ENCODE peak calls at places on chromosomes 2 and 18, in nine cellular contexts. G is A549; X is endodermal cell; U is PC-3; L is cardiac muscle cell; R is adrenal gland; H is CD8-positive, alpha-beta T cell; V is PC-9; T is heart right ventricle. E is an unnamed sample.
A peak's percentile ranks its signal among the peaks of the same experiment; 100 is the strongest.

GRCh38 chr2:241558532-241559488 is at the start of gene BOK:
- DNase-seq in G (peak; percentile 76), X (peak; percentile 92), U (peak; percentile 72), L (peak; percentile 84), R (peak; percentile 57), H (no peak), V (peak; percentile 88), T (peak; percentile 66), E (peak; percentile 73)

GRCh38 chr2:239400000-239400831 is 604 bp downstream of the HDAC4 start:
- DNase-seq in G (peak; percentile 7), X (peak; percentile 47), U (peak; percentile 23), L (peak; percentile 10), R (no peak), H (no peak), V (peak; percentile 25), T (no peak), E (no peak)

GRCh38 chr2:13201924-13202323 is 485.2 kb downstream of the TRIB2 start:
- DNase-seq in G (no peak), X (no peak), U (peak; percentile 29), L (no peak), R (no peak), H (no peak), V (no peak), T (no peak), E (no peak)

GRCh38 chr2:197869501-197870111 is 65.2 kb downstream of the PLCL1 start:
- DNase-seq in G (no peak), X (no peak), U (no peak), L (peak; percentile 46), R (no peak), H (peak; percentile 34), V (no peak), T (no peak), E (no peak)

GRCh38 chr2:100403722-100404121 is 13.7 kb downstream of the CHST10 start:
- DNase-seq in G (no peak), X (no peak), U (no peak), L (no peak), R (no peak), H (no peak), V (no peak), T (no peak), E (no peak)

GRCh38 chr2:86675611-86676015 is 44.5 kb upstream of the RMND5A start:
- DNase-seq in G (no peak), X (peak; percentile 53), U (peak; percentile 60), L (no peak), R (no peak), H (no peak), V (no peak), T (no peak), E (peak; percentile 42)

GRCh38 chr18:76953186-76953982 is 131.0 kb downstream of the ZNF236 start:
- DNase-seq in G (no peak), X (no peak), U (no peak), L (peak; percentile 63), R (peak; percentile 62), H (no peak), V (no peak), T (peak; percentile 63), E (no peak)

GRCh38 chr2:7517851-7518250 is 600.6 kb downstream of the RNF144A start:
- DNase-seq in G (no peak), X (no peak), U (no peak), L (no peak), R (no peak), H (no peak), V (no peak), T (no peak), E (no peak)

DNA sequence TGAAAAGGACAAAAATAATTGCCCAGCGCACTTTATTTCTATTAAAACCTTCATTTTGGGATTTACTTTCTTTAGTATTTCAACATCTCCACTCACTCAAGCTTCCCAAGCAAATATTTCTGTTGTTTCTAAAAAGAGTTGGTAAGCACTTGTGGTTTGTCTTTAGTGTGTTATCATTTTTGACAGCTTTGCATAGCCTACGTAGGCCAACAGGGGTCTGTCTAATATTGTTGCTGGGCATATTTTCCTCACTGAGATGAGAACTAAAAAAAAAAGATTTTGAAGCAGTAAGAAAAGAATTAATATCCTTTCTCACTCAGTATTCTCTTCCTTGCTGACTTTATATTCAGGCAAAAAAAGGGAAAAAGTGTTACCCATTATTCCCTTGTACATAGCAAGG is 494.1 kb downstream of the ARHGAP15 start:
- DNase-seq in G (no peak), X (no peak), U (no peak), L (peak; percentile 38), R (no peak), H (no peak), V (no peak), T (no peak), E (no peak)
- TF ChIP-seq CTCF in G (no peak), X (no peak), U (no peak), L (no peak), R (no peak), H (no peak), V (no peak), T (no peak), E (no peak)

DNA sequence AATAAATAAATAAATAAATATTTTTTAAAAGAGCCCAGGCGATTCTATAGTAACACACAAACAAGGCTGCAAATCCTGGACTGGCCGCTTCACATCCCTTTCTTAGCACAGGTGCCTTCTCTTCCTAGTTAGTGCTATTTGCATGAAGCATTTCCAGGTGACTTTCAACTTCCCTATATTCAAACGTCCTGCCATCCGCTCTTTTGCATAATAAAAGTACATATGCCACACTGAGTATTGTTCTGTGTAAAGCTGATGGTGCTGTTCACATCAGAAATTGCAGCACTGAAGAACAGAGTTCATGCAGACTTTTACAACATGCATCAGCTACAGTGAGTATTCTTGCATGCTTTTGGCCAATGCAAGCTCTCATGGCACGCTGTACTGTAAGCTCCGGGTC is 25.7 kb upstream of the CEP68 start:
- DNase-seq in G (no peak), X (no peak), U (no peak), L (no peak), R (no peak), H (no peak), V (no peak), T (no peak), E (no peak)
- H3K4me1 ChIP-seq in G (peaks cover 22% of the 10 kb centered on the region), X (no peaks in the 10 kb centered on the region), U (peaks cover 17% of the 10 kb centered on the region), L (peaks cover 11% of the 10 kb centered on the region), R (peaks cover 25% of the 10 kb centered on the region), H (peaks cover 22% of the 10 kb centered on the region), V (no peaks in the 10 kb centered on the region), T (no peaks in the 10 kb centered on the region), E (peaks cover 27% of the 10 kb centered on the region)

GRCh38 chr2:235636471-235637005 is 142.7 kb downstream of the AGAP1 start:
- DNase-seq in G (no peak), X (no peak), U (no peak), L (no peak), R (no peak), H (no peak), V (no peak), T (no peak), E (no peak)

GRCh38 chr2:235630723-235631122 is 136.9 kb downstream of the AGAP1 start:
- DNase-seq in G (no peak), X (no peak), U (no peak), L (no peak), R (no peak), H (no peak), V (no peak), T (no peak), E (no peak)

GRCh38 chr2:235638541-235639192 is 144.8 kb downstream of the AGAP1 start:
- DNase-seq in G (no peak), X (no peak), U (peak; percentile 15), L (no peak), R (no peak), H (no peak), V (no peak), T (no peak), E (no peak)

GRCh38 chr2:235637906-235638305 is 144.1 kb downstream of the AGAP1 start:
- DNase-seq in G (no peak), X (no peak), U (no peak), L (no peak), R (no peak), H (no peak), V (no peak), T (no peak), E (no peak)

DNA sequence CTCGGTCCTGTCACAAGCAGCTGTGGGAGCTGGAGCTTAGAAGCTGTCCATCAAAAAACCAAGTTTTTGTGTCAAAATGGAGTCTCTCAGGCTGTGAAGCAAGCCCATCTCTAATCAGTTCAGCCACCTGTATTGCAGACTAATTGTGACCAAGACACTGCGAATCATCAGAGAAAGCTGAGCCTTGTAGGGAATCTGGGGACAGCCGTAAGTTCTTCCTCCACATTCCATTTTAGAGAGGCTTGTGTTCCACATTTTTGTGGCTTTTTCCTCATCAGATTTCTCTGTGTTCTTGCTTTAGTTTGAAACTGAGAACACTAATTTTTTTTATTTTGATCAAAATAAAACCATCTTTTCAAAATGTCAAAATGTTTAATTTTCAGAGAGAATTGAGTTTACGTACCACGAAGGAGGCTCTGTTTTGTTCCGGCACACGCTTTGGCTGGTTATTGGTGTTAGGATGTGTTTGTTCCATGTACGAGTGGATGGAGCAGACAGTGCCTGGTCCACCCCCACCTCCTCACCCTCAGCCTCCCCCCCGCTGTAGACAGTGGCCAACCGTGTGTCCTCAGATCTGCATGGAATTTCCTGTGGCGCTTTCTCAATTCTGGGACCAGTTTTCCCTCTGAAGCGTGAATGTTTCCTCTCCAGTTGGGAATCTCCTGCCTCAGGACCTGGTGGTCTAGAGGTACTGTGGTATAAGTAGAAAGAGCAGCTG is 140.8 kb downstream of the AGAP1 start:
- DNase-seq in G (no peak), X (no peak), U (no peak), L (peak; percentile 43), R (no peak), H (no peak), V (peak; percentile 12), T (no peak), E (no peak)
- H3K4me3 ChIP-seq in G (no peak overlapping the region), X (no peak overlapping the region), U (no peak overlapping the region), L (no peak overlapping the region), R (no peak overlapping the region), H (no peak overlapping the region), V (no peak overlapping the region), T (no peak overlapping the region), E (no peak overlapping the region)

DNA sequence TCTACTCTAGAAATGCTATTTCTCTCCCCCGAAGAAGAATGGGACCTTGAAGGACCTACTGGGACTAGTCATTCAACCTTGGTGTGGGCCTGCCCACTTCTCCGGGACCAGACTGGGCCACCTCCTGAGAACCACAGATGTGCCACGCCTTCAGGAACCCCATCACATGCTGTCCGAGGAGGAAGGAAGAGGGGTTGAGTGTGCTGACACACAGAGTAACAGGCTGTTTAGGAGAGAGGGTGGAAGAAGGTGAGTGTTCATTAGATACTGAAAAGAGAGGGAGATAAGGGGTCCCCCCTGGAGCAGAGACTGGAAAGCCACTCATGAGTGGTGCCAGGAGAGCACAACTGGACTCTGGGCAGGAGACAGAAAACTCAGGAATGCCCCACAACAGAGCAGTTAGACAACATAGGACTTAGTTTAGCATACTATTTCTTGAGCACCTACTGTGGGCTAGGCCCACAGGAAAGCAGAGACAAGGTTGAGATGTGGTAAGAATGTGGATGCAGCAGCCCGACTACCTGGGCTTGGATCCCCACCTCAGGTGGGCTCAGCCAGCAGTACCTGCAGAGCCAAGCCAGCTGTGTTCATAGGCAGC is 286.4 kb upstream of the NCKAP5 start:
- DNase-seq in G (no peak), X (no peak), U (no peak), L (no peak), R (no peak), H (no peak), V (no peak), T (no peak), E (no peak)
- TF ChIP-seq CTCF in G (no peak), X (no peak), U (no peak), L (no peak), R (no peak), H (no peak), V (no peak), T (no peak), E (no peak)

E was measured in Caco-2.